ENCODE peak calls at places on chromosomes 2 and 18, in ten cellular contexts. M is H54, O is lower leg skin, U is sigmoid colon, G is upper lobe of left lung, K is tibial nerve, Y is prostate gland, E is GM12878, Q is NB4, R is uterus. L is an unnamed sample.

GRCh38 chr2:203996692-203997091 is 60.1 kb downstream of the ICOS start:
- DNase-seq in M (no peak), O (no peak), U (no peak), G (no peak), K (no peak), Y (no peak), E (no peak), Q (no peak), R (no peak), L (no peak)

GRCh38 chr2:48391576-48391975 is 138.4 kb upstream of the STON1 start:
- DNase-seq in M (no peak), O (no peak), U (no peak), G (no peak), K (no peak), Y (no peak), E (no peak), Q (no peak), R (no peak), L (no peak)

GRCh38 chr18:50857694-50858093 is 21.2 kb upstream of the ME2 start:
- DNase-seq in M (no peak), O (no peak), U (no peak), G (no peak), K (no peak), Y (no peak), E (no peak), Q (peak), R (no peak), L (no peak)

GRCh38 chr18:29250843-29251242 is 1073.9 kb upstream of the CDH2 start:
- DNase-seq in M (no peak), O (no peak), U (no peak), G (no peak), K (no peak), Y (no peak), E (no peak), Q (no peak), R (no peak), L (no peak)

GRCh38 chr2:30639836-30640235 is 167.4 kb downstream of the CAPN13 start:
- DNase-seq in M (no peak), O (no peak), U (no peak), G (no peak), K (no peak), Y (no peak), E (no peak), Q (no peak), R (no peak), L (no peak)

GRCh38 chr2:191043438-191043837 is 29.5 kb upstream of the STAT1 start:
- DNase-seq in M (no peak), O (no peak), U (no peak), G (no peak), K (no peak), Y (no peak), E (no peak), Q (no peak), R (no peak), L (no peak)

GRCh38 chr2:148483675-148484074 is 160.9 kb upstream of the EPC2 start:
- DNase-seq in M (no peak), O (no peak), U (no peak), G (no peak), K (no peak), Y (no peak), E (no peak), Q (no peak), R (no peak), L (no peak)

GRCh38 chr2:65501836-65502235 is 69.4 kb upstream of the SPRED2 start:
- DNase-seq in M (no peak), O (peak), U (no peak), G (no peak), K (no peak), Y (no peak), E (no peak), Q (no peak), R (no peak), L (no peak)

GRCh38 chr18:46660955-46661749 is 4.1 kb upstream of the LOXHD1 start:
- DNase-seq in M (no peak), O (no peak), U (no peak), G (no peak), K (no peak), Y (no peak), E (no peak), Q (no peak), R (no peak), L (no peak)

GRCh38 chr2:217142649-217143266 is 282.9 kb upstream of the TNP1 start:
- DNase-seq in M (no peak), O (no peak), U (no peak), G (no peak), K (no peak), Y (no peak), E (no peak), Q (peak), R (no peak), L (no peak)

GRCh38 chr18:48455555-48456478 is 46.6 kb upstream of the ZBTB7C start:
- DNase-seq in M (peak), O (no peak), U (no peak), G (no peak), K (no peak), Y (no peak), E (no peak), Q (peak), R (no peak), L (no peak)

GRCh38 chr2:174610243-174610995 is 12.8 kb upstream of the WIPF1 start:
- DNase-seq in M (no peak), O (no peak), U (no peak), G (no peak), K (no peak), Y (no peak), E (no peak), Q (peak), R (no peak), L (no peak)

GRCh38 chr2:3483227-3483985 is 35.9 kb downstream of the ADI1 start:
- DNase-seq in M (no peak), O (no peak), U (peak), G (peak), K (no peak), Y (peak), E (no peak), Q (no peak), R (peak), L (no peak)

GRCh38 chr18:69622192-69622591 is 221.5 kb downstream of the DOK6 start:
- DNase-seq in M (no peak), O (no peak), U (no peak), G (no peak), K (no peak), Y (no peak), E (no peak), Q (no peak), R (no peak), L (no peak)

GRCh38 chr2:71856709-71857525 is 290.7 kb downstream of the CYP26B1 start:
- DNase-seq in M (peak), O (peak), U (no peak), G (no peak), K (no peak), Y (no peak), E (no peak), Q (peak), R (no peak), L (no peak)

GRCh38 chr2:120670371-120670770 is 65.3 kb upstream of the GLI2 start:
- DNase-seq in M (no peak), O (peak), U (no peak), G (no peak), K (no peak), Y (no peak), E (no peak), Q (peak), R (no peak), L (no peak)

GRCh38 chr2:69100220-69100723 is 87.3 kb downstream of the ANTXR1 start:
- DNase-seq in M (no peak), O (peak), U (peak), G (no peak), K (peak), Y (no peak), E (no peak), Q (peak), R (peak), L (no peak)

GRCh38 chr2:64478502-64479230 is 24.7 kb downstream of the LGALSL start:
- DNase-seq in M (no peak), O (no peak), U (no peak), G (peak), K (no peak), Y (no peak), E (no peak), Q (no peak), R (no peak), L (no peak)

GRCh38 chr2:238278626-238279323 is 9.6 kb downstream of the PER2 start:
- DNase-seq in M (no peak), O (no peak), U (peak), G (no peak), K (no peak), Y (no peak), E (no peak), Q (no peak), R (no peak), L (no peak)

GRCh38 chr2:96963316-96963715 is 23.1 kb downstream of the FAM178B start:
- DNase-seq in M (no peak), O (no peak), U (no peak), G (no peak), K (no peak), Y (peak), E (no peak), Q (no peak), R (no peak), L (no peak)

GRCh38 chr2:72134997-72135800 is 12.5 kb downstream of the CYP26B1 start:
- DNase-seq in M (no peak), O (peak), U (peak), G (peak), K (no peak), Y (no peak), E (no peak), Q (no peak), R (no peak), L (no peak)

GRCh38 chr2:79721966-79722365 is 209.1 kb downstream of the CTNNA2 start:
- DNase-seq in M (no peak), O (no peak), U (no peak), G (no peak), K (no peak), Y (no peak), E (no peak), Q (no peak), R (no peak), L (no peak)

GRCh38 chr2:72148975-72149555 is 1.4 kb upstream of the CYP26B1 start:
- DNase-seq in M (peak), O (peak), U (peak), G (peak), K (no peak), Y (no peak), E (no peak), Q (peak), R (peak), L (no peak)

GRCh38 chr2:58851598-58851997 is 610.5 kb upstream of the FANCL start:
- DNase-seq in M (no peak), O (no peak), U (no peak), G (no peak), K (no peak), Y (no peak), E (no peak), Q (no peak), R (no peak), L (no peak)

GRCh38 chr2:171688129-171688465 is 828 bp downstream of the DYNC1I2 start:
- DNase-seq in M (no peak), O (no peak), U (no peak), G (no peak), K (no peak), Y (peak), E (no peak), Q (no peak), R (no peak), L (no peak)

GRCh38 chr2:156818944-156819343 is 382.8 kb downstream of the GPD2 start:
- DNase-seq in M (no peak), O (no peak), U (no peak), G (no peak), K (no peak), Y (no peak), E (no peak), Q (no peak), R (no peak), L (no peak)

GRCh38 chr2:241803387-241804325 is 5.3 kb upstream of the NEU4 start:
- DNase-seq in M (no peak), O (peak), U (peak), G (peak), K (no peak), Y (no peak), E (no peak), Q (peak), R (peak), L (peak)

GRCh38 chr2:66733361-66733760 is 298.4 kb downstream of the MEIS1 start:
- DNase-seq in M (no peak), O (no peak), U (no peak), G (no peak), K (no peak), Y (no peak), E (no peak), Q (no peak), R (peak), L (no peak)

GRCh38 chr2:85914525-85914881 is 25.7 kb upstream of the ST3GAL5 start:
- DNase-seq in M (no peak), O (no peak), U (no peak), G (no peak), K (no peak), Y (no peak), E (no peak), Q (no peak), R (no peak), L (no peak)

GRCh38 chr2:47520302-47520630 is 117.3 kb downstream of the MSH2 start:
- DNase-seq in M (no peak), O (no peak), U (no peak), G (no peak), K (no peak), Y (no peak), E (no peak), Q (peak), R (no peak), L (no peak)

GRCh38 chr2:188969236-188970032 is 4.7 kb upstream of the COL3A1 start:
- DNase-seq in M (no peak), O (no peak), U (no peak), G (no peak), K (peak), Y (no peak), E (no peak), Q (no peak), R (no peak), L (no peak)

GRCh38 chr2:232633413-232634318 is at the start of gene EFHD1:
- DNase-seq in M (peak), O (peak), U (peak), G (peak), K (peak), Y (peak), E (no peak), Q (peak), R (peak), L (peak)

GRCh38 chr2:74915743-74916142 is 42.7 kb upstream of the POLE4 start:
- DNase-seq in M (peak), O (no peak), U (no peak), G (no peak), K (no peak), Y (no peak), E (peak), Q (peak), R (no peak), L (no peak)

GRCh38 chr2:159506764-159507406 is 109.5 kb downstream of the BAZ2B start:
- DNase-seq in M (peak), O (no peak), U (no peak), G (no peak), K (no peak), Y (no peak), E (no peak), Q (no peak), R (no peak), L (no peak)

GRCh38 chr2:144683063-144683740 is 163.3 kb upstream of the ZEB2 start:
- DNase-seq in M (no peak), O (no peak), U (no peak), G (no peak), K (no peak), Y (no peak), E (no peak), Q (peak), R (no peak), L (no peak)

DNA sequence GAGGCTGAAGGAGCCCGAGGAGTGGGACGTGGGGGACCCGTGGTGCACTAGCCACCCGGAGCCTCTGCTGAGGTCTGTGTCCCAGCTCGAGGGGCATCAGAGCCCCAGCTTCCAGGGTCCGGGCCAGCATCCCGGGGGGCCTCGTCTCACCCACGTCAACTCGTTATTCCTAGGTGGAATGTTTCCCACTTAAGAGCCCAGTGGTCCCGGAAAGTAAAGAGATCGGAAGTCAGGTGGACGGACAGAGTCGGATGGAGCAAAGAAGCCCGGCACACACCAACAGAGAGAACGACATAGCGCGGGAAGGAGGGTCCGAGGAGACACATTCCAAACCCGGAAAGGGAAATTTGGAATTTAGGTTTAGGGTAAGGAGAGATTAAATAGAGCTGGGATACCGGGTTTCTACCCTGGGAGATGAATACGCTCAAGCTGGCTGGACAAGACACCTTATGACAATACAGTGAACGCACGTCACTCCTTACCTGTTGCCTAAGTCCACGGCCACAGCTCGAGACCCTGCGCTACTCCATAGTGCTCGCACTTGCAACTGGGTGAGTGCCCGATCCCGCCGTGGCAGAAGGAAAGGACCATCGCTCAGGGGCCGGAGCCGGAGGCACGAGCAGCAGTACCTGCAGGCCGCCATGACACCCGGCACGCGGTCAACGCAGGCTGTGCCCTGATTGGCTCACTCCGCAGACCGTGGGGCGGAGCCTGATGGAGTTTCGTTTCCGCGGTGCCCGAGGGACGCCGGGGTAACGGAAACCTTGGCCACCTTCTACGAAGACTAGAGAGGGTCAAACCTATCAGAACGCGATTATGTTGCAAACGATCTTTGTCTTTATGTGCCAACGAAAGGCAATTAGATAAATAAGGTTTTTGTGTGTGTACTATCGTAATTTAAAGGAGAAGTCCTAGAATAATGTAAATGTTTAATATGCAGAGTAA is at the start of gene PNPT1:
- DNase-seq in M (peak), O (peak), U (peak), G (peak), K (peak), Y (peak), E (peak), Q (peak), R (peak), L (peak)
- TF ChIP-seq POLR2A in M (peak), O (no peak), U (no peak), G (no peak), K (no peak), Y (peak), E (peak), Q (peak), R (peak), L (peak)

GRCh38 chr2:100778812-100779450 is 41.0 kb upstream of the NPAS2 start:
- DNase-seq in M (no peak), O (no peak), U (no peak), G (no peak), K (no peak), Y (no peak), E (no peak), Q (no peak), R (no peak), L (no peak)

GRCh38 chr2:100781523-100782375 is 38.2 kb upstream of the NPAS2 start:
- DNase-seq in M (no peak), O (peak), U (no peak), G (peak), K (no peak), Y (no peak), E (no peak), Q (peak), R (no peak), L (no peak)

GRCh38 chr2:100781009-100781325 is 39.0 kb upstream of the NPAS2 start:
- DNase-seq in M (no peak), O (no peak), U (no peak), G (no peak), K (no peak), Y (no peak), E (no peak), Q (no peak), R (no peak), L (no peak)

GRCh38 chr2:100779908-100780202 is 40.1 kb upstream of the NPAS2 start:
- DNase-seq in M (no peak), O (no peak), U (no peak), G (no peak), K (no peak), Y (no peak), E (no peak), Q (no peak), R (no peak), L (no peak)

GRCh38 chr2:100780203-100781008 is 39.5 kb upstream of the NPAS2 start:
- DNase-seq in M (peak), O (no peak), U (no peak), G (no peak), K (peak), Y (peak), E (no peak), Q (peak), R (no peak), L (no peak)
- TF ChIP-seq POLR2A in M (no peak), O (no peak), U (no peak), G (no peak), K (no peak), Y (no peak), E (no peak), Q (no peak), R (no peak), L (no peak)

GRCh38 chr2:177618270-177619253 is 226.0 kb downstream of the AGPS start:
- DNase-seq in M (peak), O (peak), U (peak), G (peak), K (peak), Y (peak), E (peak), Q (peak), R (peak), L (peak)
- TF ChIP-seq POLR2A in M (peak), O (no peak), U (no peak), G (no peak), K (peak), Y (no peak), E (peak), Q (no peak), R (peak), L (peak)

GRCh38 chr18:22015156-22015555 is 154.2 kb upstream of the GATA6 start:
- DNase-seq in M (no peak), O (no peak), U (no peak), G (no peak), K (no peak), Y (no peak), E (no peak), Q (no peak), R (no peak), L (no peak)

GRCh38 chr18:22020867-22021370 is 148.5 kb upstream of the GATA6 start:
- DNase-seq in M (no peak), O (peak), U (no peak), G (no peak), K (no peak), Y (no peak), E (no peak), Q (no peak), R (no peak), L (no peak)

GRCh38 chr18:22019193-22019592 is 150.2 kb upstream of the GATA6 start:
- DNase-seq in M (no peak), O (no peak), U (no peak), G (no peak), K (no peak), Y (no peak), E (no peak), Q (no peak), R (no peak), L (no peak)

GRCh38 chr18:22020127-22020866 is 149.1 kb upstream of the GATA6 start:
- DNase-seq in M (no peak), O (peak), U (no peak), G (no peak), K (no peak), Y (no peak), E (no peak), Q (no peak), R (no peak), L (no peak)

GRCh38 chr18:22018366-22018765 is 151.0 kb upstream of the GATA6 start:
- DNase-seq in M (no peak), O (no peak), U (no peak), G (no peak), K (no peak), Y (no peak), E (no peak), Q (peak), R (no peak), L (no peak)
- TF ChIP-seq POLR2A in M (no peak), O (no peak), U (no peak), G (no peak), K (no peak), Y (no peak), E (no peak), Q (no peak), R (no peak), L (no peak)